ENCODE peak calls at places on chromosomes 5 and 9, in five cellular contexts. One of them, this sample, is unnamed.

GRCh38 chr9:87422999-87423398 is 74.7 kb upstream of the DAPK1 start:
- DNase-seq in transverse colon: no peak
- DNase-seq in fibroblast of mammary gland: no peak
- DNase-seq in PC-3: no peak
- DNase-seq in astrocyte of the spinal cord: no peak
- DNase-seq in this sample: no peak

GRCh38 chr5:142342128-142342981 is 17.5 kb upstream of the SPRY4 start:
- DNase-seq in fibroblast of mammary gland: peak
- DNase-seq in astrocyte of the spinal cord: peak
- DNase-seq in transverse colon: no peak
- DNase-seq in PC-3: peak
- DNase-seq in this sample: no peak

GRCh38 chr5:143213851-143214363 is 189.6 kb downstream of the NR3C1 start:
- DNase-seq in astrocyte of the spinal cord: peak
- DNase-seq in fibroblast of mammary gland: no peak
- DNase-seq in PC-3: no peak
- DNase-seq in transverse colon: no peak
- DNase-seq in this sample: peak

GRCh38 chr9:6896562-6896961 is 138.8 kb downstream of the KDM4C start:
- DNase-seq in astrocyte of the spinal cord: no peak
- DNase-seq in transverse colon: no peak
- DNase-seq in PC-3: peak
- DNase-seq in fibroblast of mammary gland: peak
- DNase-seq in this sample: no peak

GRCh38 chr5:159682623-159683022 is 233.7 kb upstream of the ADRA1B start:
- DNase-seq in PC-3: no peak
- DNase-seq in astrocyte of the spinal cord: no peak
- DNase-seq in transverse colon: no peak
- DNase-seq in fibroblast of mammary gland: no peak
- DNase-seq in this sample: no peak

GRCh38 chr5:141186897-141187512 is at the start of gene PCDHB9:
- DNase-seq in astrocyte of the spinal cord: no peak
- DNase-seq in transverse colon: no peak
- DNase-seq in fibroblast of mammary gland: peak
- DNase-seq in PC-3: peak
- DNase-seq in this sample: peak

GRCh38 chr5:101346447-101346846 is 443.4 kb upstream of the ST8SIA4 start:
- DNase-seq in transverse colon: no peak
- DNase-seq in fibroblast of mammary gland: no peak
- DNase-seq in PC-3: no peak
- DNase-seq in astrocyte of the spinal cord: no peak
- DNase-seq in this sample: no peak

GRCh38 chr9:100739666-100740065 is 161.8 kb downstream of the CAVIN4 start:
- DNase-seq in transverse colon: no peak
- DNase-seq in PC-3: peak
- DNase-seq in astrocyte of the spinal cord: no peak
- DNase-seq in fibroblast of mammary gland: no peak
- DNase-seq in this sample: no peak

GRCh38 chr5:173789031-173789920 is 98.9 kb upstream of the CPEB4 start:
- DNase-seq in fibroblast of mammary gland: peak
- DNase-seq in astrocyte of the spinal cord: peak
- DNase-seq in PC-3: peak
- DNase-seq in transverse colon: no peak
- DNase-seq in this sample: peak

GRCh38 chr9:37029304-37029775 is 4.7 kb downstream of the PAX5 start:
- DNase-seq in PC-3: no peak
- DNase-seq in astrocyte of the spinal cord: no peak
- DNase-seq in transverse colon: no peak
- DNase-seq in fibroblast of mammary gland: no peak
- DNase-seq in this sample: no peak

GRCh38 chr9:116318463-116319271 is 165.1 kb downstream of the PAPPA start:
- DNase-seq in transverse colon: peak
- DNase-seq in astrocyte of the spinal cord: no peak
- DNase-seq in fibroblast of mammary gland: peak
- DNase-seq in PC-3: no peak
- DNase-seq in this sample: peak

GRCh38 chr9:107489144-107489673 is 360 bp downstream of the KLF4 start:
- DNase-seq in PC-3: peak
- DNase-seq in transverse colon: peak
- DNase-seq in astrocyte of the spinal cord: peak
- DNase-seq in fibroblast of mammary gland: peak
- DNase-seq in this sample: no peak

GRCh38 chr5:95907067-95907705 is 54.5 kb downstream of the ELL2 start:
- DNase-seq in transverse colon: no peak
- DNase-seq in PC-3: no peak
- DNase-seq in astrocyte of the spinal cord: no peak
- DNase-seq in fibroblast of mammary gland: no peak
- DNase-seq in this sample: no peak

GRCh38 chr5:95904827-95905226 is 56.8 kb downstream of the ELL2 start:
- DNase-seq in transverse colon: no peak
- DNase-seq in PC-3: no peak
- DNase-seq in astrocyte of the spinal cord: no peak
- DNase-seq in fibroblast of mammary gland: no peak
- DNase-seq in this sample: no peak

GRCh38 chr5:95908799-95909198 is 52.9 kb downstream of the ELL2 start:
- DNase-seq in transverse colon: no peak
- DNase-seq in astrocyte of the spinal cord: no peak
- DNase-seq in fibroblast of mammary gland: no peak
- DNase-seq in PC-3: peak
- DNase-seq in this sample: no peak

GRCh38 chr5:95910521-95910920 is 51.1 kb downstream of the ELL2 start:
- DNase-seq in astrocyte of the spinal cord: no peak
- DNase-seq in fibroblast of mammary gland: no peak
- DNase-seq in PC-3: no peak
- DNase-seq in transverse colon: no peak
- DNase-seq in this sample: no peak

DNA sequence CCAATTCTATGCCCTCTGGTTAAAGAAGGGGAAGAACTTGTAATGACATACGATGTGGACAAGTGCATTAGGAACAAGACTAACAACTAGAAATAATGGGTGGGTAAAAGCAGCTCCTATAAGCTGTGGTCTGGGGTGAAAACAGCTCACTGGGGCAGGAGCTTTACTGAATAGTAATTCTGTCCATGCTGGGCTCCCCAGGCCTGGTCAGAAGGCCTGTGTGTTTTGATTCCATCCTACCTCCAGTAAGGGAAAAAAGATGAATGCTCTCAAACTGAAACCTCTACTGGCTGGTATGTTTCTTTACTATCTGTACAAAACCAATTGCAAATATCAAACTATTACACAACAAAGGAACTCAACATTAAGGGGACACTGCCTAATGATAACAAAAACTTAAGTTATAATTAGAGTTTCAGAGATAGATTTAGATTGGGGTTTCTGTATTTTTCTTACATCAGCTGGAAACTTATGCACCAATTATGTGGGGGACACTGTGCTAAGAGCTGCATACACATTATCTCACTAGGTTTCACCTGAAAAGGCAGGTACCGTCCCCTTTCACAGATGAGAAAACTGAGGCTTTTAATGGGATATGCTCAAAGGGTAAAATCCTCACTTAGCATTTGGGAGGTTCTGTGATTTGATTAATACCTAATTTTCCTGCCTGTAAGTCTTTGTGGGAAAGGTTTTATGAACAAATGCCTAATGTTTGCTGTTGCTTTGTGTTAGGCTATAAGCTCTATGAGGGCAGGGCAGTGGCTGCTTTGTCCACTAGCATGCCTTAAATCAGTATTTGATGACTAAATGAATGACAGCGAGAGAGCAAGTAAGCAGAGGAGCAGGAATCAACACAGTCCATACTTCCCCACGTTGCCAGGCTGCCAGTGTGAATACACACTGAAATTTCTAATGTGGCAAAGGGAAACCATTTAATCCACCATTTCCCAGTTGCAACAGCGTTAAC is 53.6 kb downstream of the ELL2 start:
- DNase-seq in fibroblast of mammary gland: no peak
- DNase-seq in astrocyte of the spinal cord: no peak
- DNase-seq in PC-3: no peak
- DNase-seq in transverse colon: no peak
- DNase-seq in this sample: peak
- H3K4me3 ChIP-seq in fibroblast of mammary gland: no peak
- H3K4me3 ChIP-seq in astrocyte of the spinal cord: no peak
- H3K4me3 ChIP-seq in PC-3: no peak
- H3K4me3 ChIP-seq in transverse colon: no peak
- H3K4me3 ChIP-seq in this sample: no peak

GRCh38 chr5:80933061-80933460 is 27.1 kb upstream of the RASGRF2 start:
- DNase-seq in PC-3: no peak
- DNase-seq in astrocyte of the spinal cord: no peak
- DNase-seq in fibroblast of mammary gland: no peak
- DNase-seq in transverse colon: no peak
- DNase-seq in this sample: peak

GRCh38 chr5:80937591-80937990 is 22.6 kb upstream of the RASGRF2 start:
- DNase-seq in PC-3: peak
- DNase-seq in fibroblast of mammary gland: no peak
- DNase-seq in transverse colon: no peak
- DNase-seq in astrocyte of the spinal cord: peak
- DNase-seq in this sample: no peak

GRCh38 chr5:80931423-80931822 is 28.7 kb upstream of the RASGRF2 start:
- DNase-seq in PC-3: no peak
- DNase-seq in astrocyte of the spinal cord: no peak
- DNase-seq in transverse colon: no peak
- DNase-seq in fibroblast of mammary gland: no peak
- DNase-seq in this sample: no peak

GRCh38 chr5:80934751-80935150 is 25.4 kb upstream of the RASGRF2 start:
- DNase-seq in astrocyte of the spinal cord: no peak
- DNase-seq in fibroblast of mammary gland: no peak
- DNase-seq in transverse colon: no peak
- DNase-seq in PC-3: no peak
- DNase-seq in this sample: no peak

GRCh38 chr5:80935811-80936385 is 24.3 kb upstream of the RASGRF2 start:
- DNase-seq in fibroblast of mammary gland: no peak
- DNase-seq in transverse colon: no peak
- DNase-seq in astrocyte of the spinal cord: no peak
- DNase-seq in PC-3: peak
- DNase-seq in this sample: no peak
- TF ChIP-seq CTCF in fibroblast of mammary gland: peak
- TF ChIP-seq CTCF in transverse colon: no peak
- TF ChIP-seq CTCF in astrocyte of the spinal cord: no peak
- TF ChIP-seq CTCF in PC-3: peak
- TF ChIP-seq CTCF in this sample: no peak

DNA sequence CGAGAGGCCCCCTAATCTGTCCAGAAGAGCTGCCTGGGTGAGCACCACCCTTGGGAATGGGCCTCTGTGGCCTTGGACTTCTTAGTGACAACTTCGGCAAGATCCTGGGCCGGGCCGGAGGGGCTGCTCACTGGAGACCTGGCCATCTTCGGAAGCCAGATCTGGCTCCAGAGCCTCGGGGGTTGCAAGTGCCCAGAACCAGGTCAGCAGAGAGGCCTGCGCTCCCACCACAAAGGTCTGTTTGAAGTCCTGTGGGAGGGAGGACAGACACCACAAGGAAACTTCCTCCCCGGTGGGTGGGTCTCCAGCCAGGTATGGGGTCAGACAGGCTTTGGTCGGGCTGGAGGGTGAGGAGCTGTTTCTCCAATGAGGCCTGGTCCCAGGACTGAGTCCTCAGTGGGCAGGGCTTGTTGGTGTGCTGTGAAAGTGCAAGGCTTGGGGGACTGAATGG is 86.1 kb downstream of the DAB2IP start:
- DNase-seq in fibroblast of mammary gland: no peak
- DNase-seq in astrocyte of the spinal cord: no peak
- DNase-seq in PC-3: no peak
- DNase-seq in transverse colon: no peak
- DNase-seq in this sample: no peak
- H3K4me3 ChIP-seq in fibroblast of mammary gland: no peak
- H3K4me3 ChIP-seq in astrocyte of the spinal cord: no peak
- H3K4me3 ChIP-seq in PC-3: no peak
- H3K4me3 ChIP-seq in transverse colon: peak
- H3K4me3 ChIP-seq in this sample: no peak

GRCh38 chr9:23842531-23843129 is 16.6 kb upstream of the ELAVL2 start:
- DNase-seq in transverse colon: no peak
- DNase-seq in astrocyte of the spinal cord: no peak
- DNase-seq in fibroblast of mammary gland: no peak
- DNase-seq in PC-3: peak
- DNase-seq in this sample: no peak
- TF ChIP-seq CTCF in transverse colon: no peak
- TF ChIP-seq CTCF in astrocyte of the spinal cord: peak
- TF ChIP-seq CTCF in fibroblast of mammary gland: no peak
- TF ChIP-seq CTCF in PC-3: peak
- TF ChIP-seq CTCF in this sample: no peak

GRCh38 chr5:61816146-61816545 is 484.1 kb downstream of the ZSWIM6 start:
- DNase-seq in PC-3: no peak
- DNase-seq in astrocyte of the spinal cord: no peak
- DNase-seq in fibroblast of mammary gland: no peak
- DNase-seq in transverse colon: no peak
- DNase-seq in this sample: no peak
- H3K4me3 ChIP-seq in PC-3: no peak
- H3K4me3 ChIP-seq in astrocyte of the spinal cord: no peak
- H3K4me3 ChIP-seq in fibroblast of mammary gland: no peak
- H3K4me3 ChIP-seq in transverse colon: no peak
- H3K4me3 ChIP-seq in this sample: no peak

DNA sequence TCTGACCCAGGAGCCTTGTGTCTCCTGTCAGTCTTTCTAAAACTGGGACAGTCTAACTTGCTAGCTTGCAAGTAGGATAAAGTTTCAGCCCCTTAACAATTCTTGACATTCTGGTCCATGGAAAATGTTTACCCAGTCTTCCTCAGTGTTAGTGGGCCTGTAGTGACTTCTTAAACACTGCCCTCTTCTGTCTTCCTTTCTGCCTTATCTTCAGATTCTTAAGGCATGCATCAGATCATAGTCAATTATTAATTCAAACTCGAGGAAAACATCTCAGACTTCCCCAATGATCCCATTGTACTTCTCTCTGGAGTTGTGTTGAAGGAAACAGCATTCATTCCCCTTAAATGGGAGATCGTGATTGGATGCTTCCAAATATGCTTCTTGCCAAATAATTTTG is 1199.8 kb downstream of the DTWD2 start:
- DNase-seq in astrocyte of the spinal cord: no peak
- DNase-seq in PC-3: no peak
- DNase-seq in fibroblast of mammary gland: no peak
- DNase-seq in transverse colon: no peak
- DNase-seq in this sample: no peak
- TF ChIP-seq CTCF in astrocyte of the spinal cord: no peak
- TF ChIP-seq CTCF in PC-3: no peak
- TF ChIP-seq CTCF in fibroblast of mammary gland: no peak
- TF ChIP-seq CTCF in transverse colon: no peak
- TF ChIP-seq CTCF in this sample: no peak

GRCh38 chr5:67291066-67291465 is 94.5 kb upstream of the CD180 start:
- DNase-seq in PC-3: no peak
- DNase-seq in astrocyte of the spinal cord: no peak
- DNase-seq in transverse colon: no peak
- DNase-seq in fibroblast of mammary gland: no peak
- DNase-seq in this sample: no peak

GRCh38 chr5:67293177-67293576 is 96.6 kb upstream of the CD180 start:
- DNase-seq in fibroblast of mammary gland: no peak
- DNase-seq in astrocyte of the spinal cord: no peak
- DNase-seq in PC-3: no peak
- DNase-seq in transverse colon: no peak
- DNase-seq in this sample: no peak

GRCh38 chr5:67292201-67292940 is 95.8 kb upstream of the CD180 start:
- DNase-seq in PC-3: no peak
- DNase-seq in fibroblast of mammary gland: no peak
- DNase-seq in transverse colon: no peak
- DNase-seq in astrocyte of the spinal cord: no peak
- DNase-seq in this sample: no peak

GRCh38 chr5:67290620-67291019 is 94.0 kb upstream of the CD180 start:
- DNase-seq in transverse colon: no peak
- DNase-seq in PC-3: no peak
- DNase-seq in astrocyte of the spinal cord: no peak
- DNase-seq in fibroblast of mammary gland: no peak
- DNase-seq in this sample: no peak

GRCh38 chr5:67291671-67292070 is 95.1 kb upstream of the CD180 start:
- DNase-seq in astrocyte of the spinal cord: no peak
- DNase-seq in PC-3: no peak
- DNase-seq in transverse colon: no peak
- DNase-seq in fibroblast of mammary gland: no peak
- DNase-seq in this sample: no peak
- H3K4me3 ChIP-seq in astrocyte of the spinal cord: no peak
- H3K4me3 ChIP-seq in PC-3: no peak
- H3K4me3 ChIP-seq in transverse colon: no peak
- H3K4me3 ChIP-seq in fibroblast of mammary gland: no peak
- H3K4me3 ChIP-seq in this sample: no peak

This sample was measured in AG10803.